ENCODE peak calls at places on chromosomes 13 and 19, in six cellular contexts. X, M, W, U, A and Y are unnamed samples.

GRCh38 chr13:110257408-110257807 is 49.5 kb downstream of the COL4A1 start:
- DNase-seq in X (no peak), M (no peak), W (no peak), U (no peak), A (no peak), Y (no peak)

GRCh38 chr19:5891938-5892771 is 11.4 kb downstream of the NDUFA11 start:
- DNase-seq in X (peak; percentile 35), M (no peak), W (peak; percentile 44), U (no peak), A (peak; percentile 48), Y (no peak)

GRCh38 chr19:33756177-33756576 is 40.5 kb upstream of the KCTD15 start:
- DNase-seq in X (no peak), M (no peak), W (no peak), U (no peak), A (no peak), Y (no peak)

GRCh38 chr13:51066091-51066831 is 44.8 kb downstream of the C13orf42 start:
- DNase-seq in X (no peak), M (no peak), W (no peak), U (no peak), A (no peak), Y (no peak)

GRCh38 chr13:104875008-104875762 is 1660.3 kb downstream of the EFNB2 start:
- DNase-seq in X (no peak), M (no peak), W (no peak), U (no peak), A (no peak), Y (no peak)

GRCh38 chr13:75364131-75364713 is 117.7 kb downstream of the TBC1D4 start:
- DNase-seq in X (no peak), M (no peak), W (no peak), U (no peak), A (no peak), Y (no peak)

GRCh38 chr19:51480590-51480989 is 2.3 kb downstream of the CEACAM18 start:
- DNase-seq in X (no peak), M (no peak), W (peak; percentile 63), U (no peak), A (no peak), Y (peak; percentile 6)

GRCh38 chr19:39299404-39299803 is 3.2 kb downstream of the IFNL1 start:
- DNase-seq in X (no peak), M (no peak), W (no peak), U (no peak), A (no peak), Y (no peak)

GRCh38 chr13:92103673-92104296 is 705.4 kb downstream of the GPC5 start:
- DNase-seq in X (no peak), M (no peak), W (no peak), U (no peak), A (no peak), Y (peak; percentile 18)

GRCh38 chr13:99969934-99970760 is 1.4 kb downstream of the ZIC5 start:
- DNase-seq in X (peak; percentile 26), M (no peak), W (peak; percentile 81), U (no peak), A (peak; percentile 21), Y (no peak)

GRCh38 chr13:113633485-113633873 is 24.5 kb downstream of the ATP4B start:
- DNase-seq in X (no peak), M (no peak), W (no peak), U (no peak), A (no peak), Y (no peak)

GRCh38 chr19:55165952-55166529 is 372 bp downstream of the DNAAF3 start:
- DNase-seq in X (peak; percentile 61), M (no peak), W (peak; percentile 88), U (no peak), A (peak; percentile 56), Y (peak; percentile 66)

GRCh38 chr13:97757807-97758206 is 195.7 kb upstream of the IPO5 start:
- DNase-seq in X (peak; percentile 40), M (peak; percentile 68), W (no peak), U (no peak), A (no peak), Y (no peak)

GRCh38 chr19:38073806-38074685 is 150.0 kb downstream of the DPF1 start:
- DNase-seq in X (no peak), M (no peak), W (peak; percentile 16), U (no peak), A (no peak), Y (no peak)

GRCh38 chr19:4638828-4639530 is at the start of gene TNFAIP8L1:
- DNase-seq in X (peak; percentile 91), M (peak; percentile 94), W (peak; percentile 96), U (peak; percentile 95), A (peak; percentile 99), Y (peak; percentile 48)

DNA sequence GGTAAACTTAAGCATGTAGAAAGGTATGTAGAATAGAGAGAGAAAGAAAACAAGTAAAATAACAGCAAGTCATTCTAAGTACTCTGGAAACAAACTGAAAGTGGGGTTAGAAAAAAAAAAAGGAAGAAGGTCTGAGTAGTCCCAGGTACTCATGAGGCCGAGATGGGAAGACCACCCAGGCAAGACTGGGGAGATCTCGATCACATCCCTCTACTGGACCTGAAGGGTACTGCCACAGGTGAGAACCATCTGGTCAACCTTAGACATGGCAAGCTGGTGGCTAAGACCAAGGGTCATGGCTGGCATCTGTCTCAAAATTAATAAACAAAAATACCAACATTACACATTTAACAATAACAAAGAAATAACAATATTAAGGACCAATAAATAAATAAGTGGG is 36.3 kb upstream of the ZNF724 start:
- DNase-seq in X (no peak), M (no peak), W (peak; percentile 37), U (no peak), A (no peak), Y (no peak)
- TF ChIP-seq CTCF in X (peak; percentile 18), M (no peak), W (peak; percentile 55), U (no peak), A (no peak), Y (no peak)

GRCh38 chr19:47433121-47433520 is 13.8 kb upstream of the MEIS3 start:
- DNase-seq in X (peak; percentile 37), M (no peak), W (peak; percentile 91), U (no peak), A (no peak), Y (no peak)
- TF ChIP-seq CTCF in X (no peak), M (no peak), W (no peak), U (no peak), A (no peak), Y (no peak)

DNA sequence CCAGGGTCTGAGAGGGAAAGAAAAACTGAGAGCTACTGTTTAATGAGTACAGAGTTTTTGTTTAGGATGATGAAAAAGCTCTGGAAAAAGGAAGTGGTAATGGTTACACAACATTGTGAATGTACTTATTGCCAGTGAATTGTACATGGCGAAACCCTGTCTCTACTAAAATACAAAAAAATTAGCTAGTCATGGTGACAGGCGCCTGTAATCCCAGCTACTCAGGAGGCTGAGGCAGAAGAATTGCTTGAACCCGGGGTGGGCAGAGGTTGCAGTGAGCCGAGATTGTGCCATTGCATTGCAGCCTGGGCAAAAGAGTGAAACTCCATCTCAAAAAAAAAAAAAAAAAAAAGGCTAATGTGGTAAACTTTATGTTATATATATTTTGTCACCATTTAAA is 96.3 kb downstream of the VWA8 start:
- DNase-seq in X (peak; percentile 35), M (no peak), W (peak; percentile 88), U (no peak), A (no peak), Y (no peak)
- TF ChIP-seq CTCF in X (no peak), M (no peak), W (no peak), U (no peak), A (no peak), Y (no peak)

GRCh38 chr19:14516048-14516534 is 2.1 kb downstream of the DNAJB1 start:
- DNase-seq in X (no peak), M (no peak), W (no peak), U (no peak), A (peak; percentile 64), Y (no peak)
- TF ChIP-seq CTCF in X (no peak), M (no peak), W (no peak), U (no peak), A (no peak), Y (no peak)

GRCh38 chr13:24627090-24627714 is 53.0 kb upstream of the ATP12A start:
- DNase-seq in X (peak; percentile 20), M (no peak), W (no peak), U (no peak), A (peak; percentile 72), Y (no peak)
- TF ChIP-seq CTCF in X (peak; percentile 78), M (peak; percentile 29), W (no peak), U (no peak), A (peak; percentile 49), Y (peak; percentile 20)